ENCODE peak calls at places on chromosomes 4 and X, in seven cellular contexts. Q is dorsolateral prefrontal cortex, M is neural crest cell, D is testis, U is choroid plexus epithelial cell, B is BJ, Z is nephron progenitor cell. I is an unnamed sample.

GRCh38 chr4:173793937-173794510 is 264.0 kb upstream of the HAND2 start:
- DNase-seq in Q (no peak), U (peak; percentile 17), Z (no peak), B (no peak), M (no peak), D (no peak), I (no peak)

GRCh38 chr4:74328501-74328900 is 20.2 kb downstream of the EPGN start:
- DNase-seq in U (no peak), D (no peak), B (no peak), Q (no peak), Z (no peak), M (no peak), I (no peak)

GRCh38 chr4:84470204-84470785 is 28.8 kb downstream of the NKX6-1 start:
- DNase-seq in Z (no peak), B (no peak), Q (no peak), U (peak; percentile 26), M (no peak), D (no peak), I (no peak)

GRCh38 chr4:183609151-183609550 is 49.8 kb downstream of the RWDD4 start:
- DNase-seq in U (no peak), M (no peak), Q (no peak), B (no peak), Z (no peak), D (no peak), I (no peak)

GRCh38 chr4:74674750-74675149 is 119.6 kb downstream of the BTC start:
- DNase-seq in M (no peak), Q (no peak), U (peak; percentile 34), B (no peak), Z (no peak), D (no peak), I (no peak)

GRCh38 chr4:73573794-73574528 is 46.3 kb downstream of the RASSF6 start:
- DNase-seq in U (peak; percentile 96), M (peak; percentile 66), B (peak; percentile 4), Z (peak; percentile 75), Q (peak; percentile 35), D (peak; percentile 75), I (no peak)

GRCh38 chrX:20361081-20361889 is 94.6 kb upstream of the RPS6KA3 start:
- DNase-seq in U (peak; percentile 72), Q (no peak), Z (no peak), B (peak; percentile 11), M (no peak), D (no peak), I (no peak)

GRCh38 chrX:77003956-77004355 is 443.2 kb upstream of the FGF16 start:
- DNase-seq in D (no peak), Z (no peak), M (no peak), Q (no peak), U (no peak), B (no peak), I (no peak)

GRCh38 chr4:183404016-183404415 is 40.4 kb upstream of the CDKN2AIP start:
- DNase-seq in M (no peak), U (no peak), Z (no peak), B (no peak), D (no peak), Q (no peak), I (no peak)

GRCh38 chr4:88985088-88985779 is 71.8 kb downstream of the FAM13A start:
- DNase-seq in U (peak; percentile 88), Q (no peak), Z (no peak), B (peak; percentile 18), M (no peak), D (no peak), I (no peak)

GRCh38 chr4:25107827-25108516 is 52.3 kb downstream of the SEPSECS start:
- DNase-seq in D (no peak), U (no peak), B (no peak), Z (no peak), M (no peak), Q (no peak), I (no peak)

GRCh38 chr4:153916273-153916755 is 127.4 kb upstream of the SFRP2 start:
- DNase-seq in M (no peak), D (no peak), Q (no peak), B (no peak), U (no peak), Z (no peak), I (no peak)

GRCh38 chr4:23934915-23935314 is 45.1 kb upstream of the PPARGC1A start:
- DNase-seq in Q (no peak), M (no peak), D (peak; percentile 48), U (peak; percentile 97), Z (no peak), B (peak; percentile 67), I (no peak)

GRCh38 chrX:129769467-129770154 is 10.1 kb upstream of the SASH3 start:
- DNase-seq in U (no peak), Z (no peak), Q (no peak), M (no peak), B (no peak), D (no peak), I (no peak)

GRCh38 chrX:44012484-44013096 is 39.4 kb upstream of the NDP start:
- DNase-seq in U (peak; percentile 39), Q (no peak), Z (no peak), B (no peak), D (peak; percentile 16), M (no peak), I (peak; percentile 91)

GRCh38 chrX:966396-967070 is 245.9 kb downstream of the CRLF2 start:
- DNase-seq in D (no peak), Z (no peak), U (no peak), B (no peak), Q (no peak), M (no peak), I (no peak)

GRCh38 chr4:169314906-169315305 is 44.1 kb upstream of the SH3RF1 start:
- DNase-seq in U (peak; percentile 83), D (peak; percentile 50), Q (peak; percentile 73), Z (no peak), M (no peak), B (no peak), I (no peak)

GRCh38 chr4:46123872-46124755 is at the start of gene GABRG1:
- DNase-seq in B (no peak), D (no peak), Q (peak; percentile 47), U (no peak), Z (peak; percentile 34), M (no peak), I (no peak)

GRCh38 chrX:35406386-35406785 is 391.8 kb upstream of the MAGEB16 start:
- DNase-seq in D (no peak), M (no peak), Q (no peak), U (no peak), B (no peak), Z (no peak), I (no peak)

GRCh38 chrX:7272301-7272700 is 124.3 kb upstream of the PUDP start:
- DNase-seq in D (no peak), M (no peak), U (no peak), Z (no peak), B (no peak), Q (no peak), I (no peak)

GRCh38 chr4:127849505-127850234 is 31.0 kb upstream of the PLK4 start:
- DNase-seq in D (no peak), Q (no peak), M (no peak), U (peak; percentile 12), Z (no peak), B (no peak), I (no peak)

GRCh38 chrX:47863187-47863586 is 26.5 kb downstream of the ZNF81 start:
- DNase-seq in U (no peak), M (no peak), D (peak; percentile 17), B (no peak), Q (no peak), Z (no peak), I (no peak)

GRCh38 chr4:128358903-128359260 is 71.3 kb upstream of the PGRMC2 start:
- DNase-seq in M (no peak), B (no peak), D (no peak), Z (no peak), U (no peak), Q (no peak), I (no peak)

GRCh38 chr4:78667764-78668163 is 108.4 kb upstream of the BMP2K start:
- DNase-seq in U (no peak), Z (no peak), B (no peak), M (no peak), D (no peak), Q (no peak), I (no peak)

GRCh38 chr4:78666830-78667258 is 109.3 kb upstream of the BMP2K start:
- DNase-seq in U (no peak), D (no peak), Z (no peak), Q (no peak), B (no peak), M (no peak), I (no peak)

GRCh38 chr4:78671812-78672440 is 104.2 kb upstream of the BMP2K start:
- DNase-seq in Q (no peak), D (no peak), M (no peak), U (no peak), Z (no peak), B (no peak), I (no peak)

GRCh38 chr4:78667337-78667736 is 108.8 kb upstream of the BMP2K start:
- DNase-seq in Q (no peak), B (no peak), U (no peak), D (no peak), M (no peak), Z (no peak), I (no peak)

GRCh38 chr4:78669453-78669852 is 106.7 kb upstream of the BMP2K start:
- DNase-seq in Q (no peak), D (no peak), M (no peak), U (no peak), Z (no peak), B (no peak), I (no peak)
- TF ChIP-seq CTCF in Q (peak; percentile 8), D (peak; percentile 20), M (peak; percentile 41), U (peak; percentile 38), Z (peak; percentile 31), B (peak; percentile 12), I (no peak)

DNA sequence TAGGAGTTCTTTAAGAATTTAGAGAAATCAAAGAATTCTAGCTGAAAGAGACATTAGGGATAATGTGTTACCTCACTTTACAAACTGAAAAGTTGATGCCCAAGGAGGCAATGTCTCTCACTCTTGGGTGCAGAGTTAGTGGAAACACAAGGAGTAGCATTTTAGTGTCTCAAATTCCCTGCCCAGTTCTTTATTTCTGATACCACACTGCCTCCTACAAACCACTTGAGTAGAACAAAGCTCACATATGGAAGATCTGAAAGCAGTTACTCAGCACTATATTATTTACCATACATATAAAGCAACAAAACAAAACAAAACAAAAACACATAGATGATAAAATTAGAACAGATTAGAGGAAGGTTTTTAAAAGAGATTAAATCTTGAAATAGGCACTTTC is 124.2 kb downstream of the REELD1 start:
- DNase-seq in B (no peak), Q (no peak), Z (no peak), M (no peak), D (no peak), U (peak; percentile 43), I (no peak)
- TF ChIP-seq CTCF in B (peak; percentile 6), Q (no peak), Z (no peak), M (no peak), D (no peak), U (no peak), I (no peak)

GRCh38 chr4:120809518-120809917 is 113.0 kb downstream of the PRDM5 start:
- DNase-seq in U (peak; percentile 23), M (no peak), D (no peak), B (no peak), Q (no peak), Z (no peak), I (no peak)
- TF ChIP-seq CTCF in U (peak; percentile 67), M (peak; percentile 51), D (peak; percentile 43), B (no peak), Q (no peak), Z (peak; percentile 28), I (peak; percentile 41)

DNA sequence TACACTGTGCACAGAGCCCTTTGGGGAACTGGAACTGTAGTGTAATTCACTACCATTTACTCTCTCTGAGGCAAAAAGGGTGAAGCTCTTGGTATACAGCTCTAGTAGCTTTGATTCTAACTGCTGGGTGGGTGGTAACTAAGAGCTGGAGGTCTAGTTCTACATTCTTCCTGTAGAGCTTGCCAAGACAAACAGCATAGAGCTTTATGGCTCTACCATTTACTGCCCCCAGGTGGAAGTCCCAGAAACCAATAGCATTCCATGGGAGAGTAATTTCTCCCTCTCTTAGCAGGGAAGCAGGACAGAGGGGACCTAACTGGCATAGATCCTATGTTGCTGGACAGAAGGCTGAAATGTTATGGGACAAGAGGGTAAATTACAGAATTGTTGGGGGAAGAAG is 26.7 kb downstream of the HDAC8 start:
- DNase-seq in Z (no peak), U (peak; percentile 59), M (no peak), Q (no peak), B (no peak), D (no peak), I (no peak)
- TF ChIP-seq CTCF in Z (no peak), U (peak; percentile 48), M (no peak), Q (no peak), B (no peak), D (no peak), I (no peak)